ENCODE peak calls at places on chromosomes 11 and 22, in ten cellular contexts. M is upper lobe of right lung; B is amygdala; G is activated CD4-positive, alpha-beta T cell treated with anti-CD3 and anti-CD28 coated beads for 36 hours; L is NCI-H524; N is left colon; C is stimulated activated CD4-positive, alpha-beta T cell treated with anti-CD3 and anti-CD28 coated beads, TNF-alpha, amount 100 ng/mL, for 24 hours; R is non-pigmented ciliary epithelial cell; T is SW480; U is endothelial cell. P is an unnamed sample.

GRCh38 chr22:25969901-25970300 is 199.4 kb upstream of the SEZ6L start:
- DNase-seq in B (no peak), T (no peak), R (no peak), N (no peak), G (no peak), U (no peak), C (no peak), M (no peak), L (no peak), P (no peak)

GRCh38 chr11:27696112-27696511 is 4.1 kb downstream of the BDNF start:
- DNase-seq in U (no peak), R (no peak), B (no peak), N (no peak), T (no peak), C (no peak), M (no peak), G (no peak), L (no peak), P (no peak)

GRCh38 chr11:10639350-10639749 is 54.2 kb downstream of the IRAG1 start:
- DNase-seq in R (no peak), L (no peak), T (no peak), M (peak; percentile 42), U (no peak), C (no peak), G (no peak), N (peak; percentile 8), B (no peak), P (no peak)

GRCh38 chr11:129333873-129334272 is 41.8 kb upstream of the BARX2 start:
- DNase-seq in N (no peak), M (no peak), L (peak; percentile 46), T (peak; percentile 80), G (peak; percentile 26), U (no peak), B (no peak), R (no peak), C (no peak), P (no peak)

GRCh38 chr11:36249271-36249670 is 40.0 kb downstream of the COMMD9 start:
- DNase-seq in C (no peak), T (no peak), B (no peak), R (peak; percentile 82), L (no peak), N (no peak), G (no peak), U (no peak), M (no peak), P (no peak)

GRCh38 chr11:92457250-92457649 is 232.6 kb downstream of the FAT3 start:
- DNase-seq in N (no peak), C (no peak), T (no peak), R (no peak), M (no peak), U (no peak), G (no peak), L (no peak), B (no peak), P (no peak)

GRCh38 chr11:86644291-86644690 is 28.1 kb downstream of the ME3 start:
- DNase-seq in R (no peak), U (no peak), G (no peak), T (no peak), L (no peak), M (no peak), N (no peak), B (no peak), C (no peak), P (no peak)

GRCh38 chr11:68680541-68681231 is 3.7 kb upstream of the GAL start:
- DNase-seq in R (no peak), C (no peak), M (peak; percentile 51), U (no peak), N (no peak), G (no peak), L (no peak), B (no peak), T (no peak), P (no peak)

GRCh38 chr11:116885951-116886629 is 48.7 kb upstream of the APOA1 start:
- DNase-seq in T (no peak), U (no peak), R (no peak), G (no peak), M (no peak), C (no peak), N (no peak), L (no peak), B (no peak), P (no peak)

GRCh38 chr11:91163619-91164451 is 941.0 kb upstream of the CHORDC1 start:
- DNase-seq in G (no peak), B (no peak), T (no peak), R (peak; percentile 40), N (no peak), M (no peak), U (no peak), C (no peak), L (no peak), P (no peak)

GRCh38 chr22:19645391-19645790 is 68.9 kb upstream of the SEPTIN5 start:
- DNase-seq in G (no peak), C (no peak), R (no peak), M (no peak), U (no peak), B (no peak), T (no peak), N (no peak), L (no peak), P (no peak)

GRCh38 chr11:119384332-119384731 is 2.8 kb upstream of the USP2 start:
- DNase-seq in B (no peak), T (no peak), M (no peak), N (no peak), G (no peak), R (no peak), L (no peak), C (no peak), U (no peak), P (no peak)

GRCh38 chr11:99693941-99694492 is 673.3 kb downstream of the CNTN5 start:
- DNase-seq in B (no peak), T (no peak), G (no peak), C (no peak), N (no peak), M (no peak), U (no peak), R (peak; percentile 68), L (no peak), P (no peak)

GRCh38 chr11:128720522-128720985 is 26.7 kb downstream of the FLI1 start:
- DNase-seq in R (no peak), T (no peak), B (no peak), N (no peak), L (no peak), U (no peak), G (peak; percentile 73), C (no peak), M (no peak), P (peak; percentile 72)

GRCh38 chr22:45544588-45545170 is 42.0 kb downstream of the FBLN1 start:
- DNase-seq in U (no peak), T (no peak), N (no peak), R (no peak), L (no peak), M (no peak), C (no peak), B (no peak), G (no peak), P (no peak)

GRCh38 chr11:69403556-69404215 is 77.8 kb upstream of the LINC01488 start:
- DNase-seq in R (no peak), N (no peak), T (no peak), G (no peak), U (no peak), M (no peak), B (no peak), L (no peak), C (no peak), P (no peak)

GRCh38 chr11:131217313-131218297 is 152.8 kb upstream of the NTM start:
- DNase-seq in U (peak; percentile 26), T (peak; percentile 31), B (no peak), M (no peak), R (no peak), C (no peak), L (peak; percentile 27), G (no peak), N (no peak), P (no peak)

GRCh38 chr22:49370841-49371301 is 456.8 kb downstream of the BRD1 start:
- DNase-seq in L (no peak), R (no peak), C (no peak), B (no peak), T (no peak), M (peak; percentile 30), U (peak; percentile 0), G (no peak), N (no peak), P (no peak)